ENCODE peak calls at places on chromosomes 7 and 10, in four cellular contexts. One of them, this sample, is unnamed.

GRCh38 chr10:6423004-6423403 is 157.1 kb downstream of the PRKCQ start:
- DNase-seq in WTC11: no peak
- DNase-seq in choroid plexus epithelial cell: no peak
- DNase-seq in neural crest cell: no peak
- DNase-seq in this sample: no peak

GRCh38 chr7:105602325-105603305 is 21.3 kb upstream of the EFCAB10 start:
- DNase-seq in choroid plexus epithelial cell: peak; percentile 69
- DNase-seq in WTC11: no peak
- DNase-seq in neural crest cell: no peak
- DNase-seq in this sample: peak; percentile 80

GRCh38 chr10:102599565-102600327 is 44.5 kb upstream of the TRIM8 start:
- DNase-seq in WTC11: no peak
- DNase-seq in neural crest cell: no peak
- DNase-seq in choroid plexus epithelial cell: peak; percentile 45
- DNase-seq in this sample: no peak

GRCh38 chr10:117137031-117137910 is 799 bp downstream of the VAX1 start:
- DNase-seq in WTC11: peak; percentile 60
- DNase-seq in choroid plexus epithelial cell: peak; percentile 8
- DNase-seq in neural crest cell: no peak
- DNase-seq in this sample: no peak

GRCh38 chr10:24237801-24238390 is 29.0 kb downstream of the KIAA1217 start:
- DNase-seq in neural crest cell: no peak
- DNase-seq in choroid plexus epithelial cell: no peak
- DNase-seq in WTC11: no peak
- DNase-seq in this sample: no peak

GRCh38 chr10:35546824-35547225 is 58.3 kb upstream of the GJD4 start:
- DNase-seq in WTC11: no peak
- DNase-seq in neural crest cell: no peak
- DNase-seq in choroid plexus epithelial cell: peak; percentile 52
- DNase-seq in this sample: no peak

GRCh38 chr10:116836902-116837513 is 12.3 kb upstream of the ENO4 start:
- DNase-seq in neural crest cell: no peak
- DNase-seq in choroid plexus epithelial cell: peak; percentile 48
- DNase-seq in WTC11: no peak
- DNase-seq in this sample: no peak

GRCh38 chr10:87656431-87657072 is 3.1 kb upstream of the PAPSS2 start:
- DNase-seq in choroid plexus epithelial cell: peak; percentile 73
- DNase-seq in WTC11: no peak
- DNase-seq in neural crest cell: no peak
- DNase-seq in this sample: no peak

GRCh38 chr10:14564268-14564744 is 210.4 kb downstream of the FAM107B start:
- DNase-seq in choroid plexus epithelial cell: no peak
- DNase-seq in neural crest cell: no peak
- DNase-seq in WTC11: no peak
- DNase-seq in this sample: no peak

GRCh38 chr7:3159445-3159844 is 115.8 kb upstream of the CARD11 start:
- DNase-seq in WTC11: no peak
- DNase-seq in choroid plexus epithelial cell: no peak
- DNase-seq in neural crest cell: no peak
- DNase-seq in this sample: no peak

GRCh38 chr7:51306761-51307160 is 9.8 kb downstream of the COBL start:
- DNase-seq in WTC11: no peak
- DNase-seq in neural crest cell: no peak
- DNase-seq in choroid plexus epithelial cell: no peak
- DNase-seq in this sample: no peak

GRCh38 chr10:105743343-105744056 is 1102.4 kb downstream of the SORCS3 start:
- DNase-seq in choroid plexus epithelial cell: no peak
- DNase-seq in neural crest cell: no peak
- DNase-seq in WTC11: no peak
- DNase-seq in this sample: no peak

GRCh38 chr10:110285501-110285900 is 19.2 kb downstream of the SMNDC1 start:
- DNase-seq in choroid plexus epithelial cell: no peak
- DNase-seq in neural crest cell: no peak
- DNase-seq in WTC11: no peak
- DNase-seq in this sample: no peak

GRCh38 chr7:106199024-106199423 is 85.8 kb downstream of the NAMPT start:
- DNase-seq in choroid plexus epithelial cell: peak; percentile 10
- DNase-seq in neural crest cell: no peak
- DNase-seq in WTC11: no peak
- DNase-seq in this sample: no peak

GRCh38 chr10:66931340-66931948 is 5.6 kb downstream of the LRRTM3 start:
- DNase-seq in WTC11: no peak
- DNase-seq in neural crest cell: peak; percentile 33
- DNase-seq in choroid plexus epithelial cell: peak; percentile 87
- DNase-seq in this sample: peak; percentile 8

GRCh38 chr10:7410306-7410799 is 481 bp downstream of the SFMBT2 start:
- DNase-seq in WTC11: peak; percentile 47
- DNase-seq in neural crest cell: peak; percentile 18
- DNase-seq in choroid plexus epithelial cell: no peak
- DNase-seq in this sample: no peak

GRCh38 chr10:20048161-20048560 is 231.9 kb downstream of the PLXDC2 start:
- DNase-seq in WTC11: no peak
- DNase-seq in choroid plexus epithelial cell: no peak
- DNase-seq in neural crest cell: no peak
- DNase-seq in this sample: no peak

GRCh38 chr7:135645296-135645904 is 16.9 kb upstream of the STMP1 start:
- DNase-seq in neural crest cell: no peak
- DNase-seq in choroid plexus epithelial cell: peak; percentile 81
- DNase-seq in WTC11: no peak
- DNase-seq in this sample: no peak

GRCh38 chr7:43888983-43889945 is 17.1 kb downstream of the URGCP start:
- DNase-seq in WTC11: no peak
- DNase-seq in choroid plexus epithelial cell: no peak
- DNase-seq in neural crest cell: no peak
- DNase-seq in this sample: no peak

GRCh38 chr10:69974551-69975155 is 78.0 kb upstream of the MACROH2A2 start:
- DNase-seq in neural crest cell: peak; percentile 22
- DNase-seq in WTC11: no peak
- DNase-seq in choroid plexus epithelial cell: no peak
- DNase-seq in this sample: peak; percentile 88

GRCh38 chr7:141150465-141150864 is 76.6 kb downstream of the TMEM178B start:
- DNase-seq in choroid plexus epithelial cell: no peak
- DNase-seq in neural crest cell: no peak
- DNase-seq in WTC11: no peak
- DNase-seq in this sample: no peak

GRCh38 chr10:105827133-105827532 is 1186.0 kb downstream of the SORCS3 start:
- DNase-seq in neural crest cell: no peak
- DNase-seq in choroid plexus epithelial cell: no peak
- DNase-seq in WTC11: no peak
- DNase-seq in this sample: no peak

GRCh38 chr10:1187855-1188555 is 131.8 kb downstream of the WDR37 start:
- DNase-seq in choroid plexus epithelial cell: no peak
- DNase-seq in WTC11: peak; percentile 3
- DNase-seq in neural crest cell: no peak
- DNase-seq in this sample: no peak

GRCh38 chr10:124640538-124641231 is 103.5 kb downstream of the FAM53B start:
- DNase-seq in neural crest cell: peak; percentile 54
- DNase-seq in choroid plexus epithelial cell: no peak
- DNase-seq in WTC11: no peak
- DNase-seq in this sample: no peak

GRCh38 chr7:32164341-32164996 is 94.3 kb upstream of the PDE1C start:
- DNase-seq in WTC11: peak; percentile 28
- DNase-seq in choroid plexus epithelial cell: peak; percentile 76
- DNase-seq in neural crest cell: no peak
- DNase-seq in this sample: no peak

GRCh38 chr10:118584181-118584954 is 11.1 kb downstream of the PRLHR start:
- DNase-seq in neural crest cell: no peak
- DNase-seq in choroid plexus epithelial cell: peak; percentile 72
- DNase-seq in WTC11: no peak
- DNase-seq in this sample: no peak

GRCh38 chr10:97850446-97850845 is 803 bp downstream of the GOLGA7B start:
- DNase-seq in WTC11: no peak
- DNase-seq in choroid plexus epithelial cell: no peak
- DNase-seq in neural crest cell: no peak
- DNase-seq in this sample: no peak

GRCh38 chr10:7408003-7408493 is 2.8 kb downstream of the SFMBT2 start:
- DNase-seq in neural crest cell: peak; percentile 25
- DNase-seq in choroid plexus epithelial cell: no peak
- DNase-seq in WTC11: peak; percentile 43
- DNase-seq in this sample: no peak

GRCh38 chr10:75186310-75186709 is 24.3 kb upstream of the VDAC2 start:
- DNase-seq in WTC11: no peak
- DNase-seq in choroid plexus epithelial cell: no peak
- DNase-seq in neural crest cell: no peak
- DNase-seq in this sample: no peak

GRCh38 chr10:75191821-75192568 is 18.6 kb upstream of the VDAC2 start:
- DNase-seq in neural crest cell: no peak
- DNase-seq in WTC11: no peak
- DNase-seq in choroid plexus epithelial cell: peak; percentile 88
- DNase-seq in this sample: peak; percentile 84

GRCh38 chr10:75189266-75190096 is 21.1 kb upstream of the VDAC2 start:
- DNase-seq in choroid plexus epithelial cell: no peak
- DNase-seq in WTC11: no peak
- DNase-seq in neural crest cell: no peak
- DNase-seq in this sample: no peak

DNA sequence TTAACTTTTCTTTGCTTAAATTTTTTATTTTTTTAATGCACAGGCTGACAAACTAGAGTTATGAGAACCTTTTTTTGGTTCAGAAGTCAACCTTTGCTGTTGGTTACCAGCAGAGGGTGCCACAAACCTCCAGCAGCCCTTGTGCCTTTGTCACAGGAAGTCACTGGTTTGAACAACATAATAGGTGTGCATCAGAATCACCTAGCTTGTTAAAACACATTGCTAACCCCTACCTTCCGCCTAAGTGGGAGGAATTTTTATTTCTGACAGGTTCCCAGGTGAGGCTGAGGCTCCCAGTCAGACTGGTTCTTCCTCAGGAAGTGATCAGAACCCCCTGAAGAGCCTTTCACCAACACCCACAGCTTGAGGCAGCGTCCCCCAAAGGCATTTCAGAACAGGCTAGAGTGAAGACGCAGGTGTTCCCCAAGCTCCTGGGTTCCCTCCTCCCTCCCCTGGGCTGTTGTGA is 22.6 kb upstream of the VDAC2 start:
- DNase-seq in choroid plexus epithelial cell: peak; percentile 82
- DNase-seq in WTC11: peak; percentile 58
- DNase-seq in neural crest cell: peak; percentile 34
- DNase-seq in this sample: no peak
- TF ChIP-seq CTCF in choroid plexus epithelial cell: peak; percentile 86
- TF ChIP-seq CTCF in WTC11: peak; percentile 28
- TF ChIP-seq CTCF in neural crest cell: peak; percentile 79
- TF ChIP-seq CTCF in this sample: peak; percentile 76

DNA sequence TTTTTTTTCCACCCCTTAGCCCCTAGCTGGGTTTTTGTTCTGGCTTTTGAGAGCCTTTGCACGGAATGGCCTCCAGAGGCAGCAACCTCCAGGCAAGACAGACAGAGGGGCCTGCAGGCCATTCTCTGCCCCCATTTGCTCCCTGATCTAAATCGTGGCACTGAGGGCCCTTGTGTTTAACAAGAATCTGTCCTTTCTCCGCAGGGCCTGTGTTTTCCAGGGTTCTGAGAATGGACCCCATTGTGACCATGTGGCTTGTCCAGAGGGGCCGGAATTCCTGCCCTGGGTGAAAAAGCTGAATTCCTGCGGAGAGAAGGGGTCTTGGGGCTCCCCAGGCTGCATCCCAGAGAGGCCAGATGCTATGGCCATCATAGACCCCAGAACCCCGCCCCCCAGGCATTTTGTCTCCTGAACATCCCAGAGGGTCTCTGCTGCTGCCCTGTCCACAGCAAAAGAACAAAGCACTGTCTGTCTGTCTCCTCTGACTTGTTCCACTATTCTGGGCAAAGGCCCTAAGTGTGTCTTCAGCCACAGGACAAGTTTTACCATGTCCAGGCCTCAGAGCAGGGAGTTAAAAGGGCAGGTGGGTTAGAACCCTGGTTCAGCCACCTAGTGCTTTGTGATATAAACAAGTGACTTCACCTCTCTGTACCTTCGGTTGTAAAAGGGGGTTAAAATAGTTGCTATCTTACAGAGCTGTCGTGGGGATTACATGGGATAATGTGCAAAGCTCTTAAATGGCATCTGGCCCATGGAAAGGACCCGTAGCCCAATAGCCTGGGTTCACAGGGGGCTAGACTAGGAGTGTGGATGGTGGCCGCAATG is 155.6 kb downstream of the SH3PXD2A start:
- DNase-seq in neural crest cell: peak; percentile 40
- DNase-seq in WTC11: no peak
- DNase-seq in choroid plexus epithelial cell: no peak
- DNase-seq in this sample: no peak
- TF ChIP-seq CTCF in neural crest cell: no peak
- TF ChIP-seq CTCF in WTC11: no peak
- TF ChIP-seq CTCF in choroid plexus epithelial cell: peak; percentile 48
- TF ChIP-seq CTCF in this sample: no peak

GRCh38 chr7:36391436-36392198 is 2.0 kb downstream of the ANLN start:
- DNase-seq in choroid plexus epithelial cell: no peak
- DNase-seq in neural crest cell: no peak
- DNase-seq in WTC11: no peak
- DNase-seq in this sample: no peak

GRCh38 chr7:36388423-36388822 is 1.2 kb upstream of the ANLN start:
- DNase-seq in choroid plexus epithelial cell: no peak
- DNase-seq in neural crest cell: no peak
- DNase-seq in WTC11: no peak
- DNase-seq in this sample: no peak

GRCh38 chr7:36387437-36388345 is 2.0 kb upstream of the ANLN start:
- DNase-seq in neural crest cell: no peak
- DNase-seq in choroid plexus epithelial cell: no peak
- DNase-seq in WTC11: no peak
- DNase-seq in this sample: no peak

GRCh38 chr7:36389371-36390198 is at the start of gene ANLN:
- DNase-seq in neural crest cell: peak; percentile 88
- DNase-seq in WTC11: peak; percentile 86
- DNase-seq in choroid plexus epithelial cell: peak; percentile 98
- DNase-seq in this sample: peak; percentile 86

DNA sequence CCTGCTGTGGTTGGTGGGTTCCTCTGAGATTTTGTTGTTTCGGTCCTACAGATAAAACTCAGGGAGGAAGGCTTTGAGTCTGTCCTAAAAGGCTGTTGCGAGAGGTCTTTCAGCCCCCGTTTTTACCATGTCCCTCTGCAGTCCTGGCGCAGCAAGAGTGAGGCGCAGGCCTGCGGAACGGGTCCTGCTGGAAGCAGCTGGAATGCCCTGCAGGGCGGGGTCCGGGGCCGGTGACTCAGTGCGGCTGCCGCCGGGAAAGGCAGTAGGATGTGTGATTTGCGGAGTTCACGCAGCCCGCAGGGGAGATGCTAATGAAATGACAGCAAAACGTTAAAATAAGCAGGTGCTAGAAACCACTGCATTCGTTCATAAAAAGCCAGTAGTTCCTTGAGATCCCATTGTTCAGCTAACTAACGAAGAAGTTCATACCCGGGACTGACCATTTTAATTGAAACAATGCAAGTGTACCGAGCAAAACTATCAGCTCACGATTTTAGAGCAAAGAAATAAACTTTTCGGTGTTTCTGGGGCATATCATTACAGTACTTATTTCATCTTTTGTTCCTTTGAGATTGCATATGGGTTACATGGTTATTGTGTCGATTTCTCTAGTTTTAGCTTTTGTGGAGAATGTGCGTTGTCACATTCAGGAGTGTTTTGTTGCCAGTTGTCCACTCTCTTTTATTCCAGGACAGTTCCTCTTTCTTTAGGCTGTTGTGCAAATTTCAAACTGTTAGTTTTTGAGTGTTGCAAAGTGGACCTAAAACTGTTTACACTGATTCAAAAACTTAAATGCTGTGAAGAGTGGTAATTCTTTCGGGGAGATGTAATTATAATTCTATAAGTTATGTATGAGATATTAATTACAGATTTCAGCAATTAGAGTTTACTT is 783 bp downstream of the ANLN start:
- DNase-seq in neural crest cell: peak; percentile 71
- DNase-seq in choroid plexus epithelial cell: peak; percentile 87
- DNase-seq in WTC11: peak; percentile 89
- DNase-seq in this sample: peak; percentile 50
- TF ChIP-seq CTCF in neural crest cell: no peak
- TF ChIP-seq CTCF in choroid plexus epithelial cell: no peak
- TF ChIP-seq CTCF in WTC11: no peak
- TF ChIP-seq CTCF in this sample: no peak

GRCh38 chr7:38424750-38425463 is 151.5 kb upstream of the TARP start:
- DNase-seq in WTC11: no peak
- DNase-seq in choroid plexus epithelial cell: peak; percentile 37
- DNase-seq in neural crest cell: no peak
- DNase-seq in this sample: no peak
- TF ChIP-seq CTCF in WTC11: no peak
- TF ChIP-seq CTCF in choroid plexus epithelial cell: no peak
- TF ChIP-seq CTCF in neural crest cell: no peak
- TF ChIP-seq CTCF in this sample: peak; percentile 29